ENCODE peak calls at places on chromosome 18, in four cellular contexts. J is adrenal gland, I is body of pancreas, M is right cardiac atrium. X is an unnamed sample.

GRCh38 chr18:49487711-49488310 is 777 bp upstream of the C18orf32 start:
- DNase-seq in M (no peak), J (no peak), I (no peak), X (no peak)

GRCh38 chr18:12423820-12424219 is 16.1 kb downstream of the PRELID3A start:
- DNase-seq in I (peak; percentile 17), M (no peak), J (no peak), X (no peak)

GRCh38 chr18:43572165-43572564 is 294.9 kb upstream of the SYT4 start:
- DNase-seq in M (no peak), I (no peak), J (no peak), X (no peak)

GRCh38 chr18:48123965-48124364 is 193.5 kb upstream of the SMAD2 start:
- DNase-seq in J (no peak), I (no peak), M (no peak), X (no peak)

GRCh38 chr18:44709297-44710117 is 28.8 kb downstream of the SETBP1 start:
- DNase-seq in I (peak; percentile 26), M (no peak), J (no peak), X (no peak)

GRCh38 chr18:37554399-37554787 is 11.2 kb downstream of the CELF4 start:
- DNase-seq in I (no peak), M (no peak), J (no peak), X (no peak)

GRCh38 chr18:9495465-9495864 is 20.2 kb downstream of the RALBP1 start:
- DNase-seq in J (no peak), M (no peak), I (no peak), X (no peak)

GRCh38 chr18:715626-716025 is 3.2 kb upstream of the ENOSF1 start:
- DNase-seq in M (no peak), I (no peak), J (no peak), X (no peak)

GRCh38 chr18:27223570-27224340 is 38.6 kb upstream of the CHST9 start:
- DNase-seq in I (no peak), M (no peak), J (no peak), X (no peak)

GRCh38 chr18:27227721-27228120 is 42.6 kb upstream of the CHST9 start:
- DNase-seq in I (no peak), J (no peak), M (no peak), X (no peak)

GRCh38 chr18:27225947-27226481 is 40.9 kb upstream of the CHST9 start:
- DNase-seq in J (no peak), M (no peak), I (no peak), X (no peak)

GRCh38 chr18:27226556-27227075 is 41.5 kb upstream of the CHST9 start:
- DNase-seq in I (no peak), M (no peak), J (no peak), X (no peak)
- H3K4me1 ChIP-seq in I (no peaks in the 10 kb centered on the region), M (no peaks in the 10 kb centered on the region), J (no peaks in the 10 kb centered on the region), X (no peaks in the 10 kb centered on the region)

GRCh38 chr18:28152354-28152753 is 24.6 kb downstream of the CDH2 start:
- DNase-seq in I (no peak), M (no peak), J (no peak), X (no peak)
- H3K27ac ChIP-seq in I (no peak overlapping the region), M (peak overlapping the region; percentile 70), J (no peak overlapping the region), X (no peak overlapping the region)

GRCh38 chr18:76999077-76999476 is 133.5 kb downstream of the MBP start:
- DNase-seq in M (no peak), J (no peak), I (no peak), X (no peak)
- H3K4me1 ChIP-seq in M (no peaks in the 10 kb centered on the region), J (no peaks in the 10 kb centered on the region), I (peaks cover 3% of the 10 kb centered on the region), X (peaks cover 4% of the 10 kb centered on the region)

DNA sequence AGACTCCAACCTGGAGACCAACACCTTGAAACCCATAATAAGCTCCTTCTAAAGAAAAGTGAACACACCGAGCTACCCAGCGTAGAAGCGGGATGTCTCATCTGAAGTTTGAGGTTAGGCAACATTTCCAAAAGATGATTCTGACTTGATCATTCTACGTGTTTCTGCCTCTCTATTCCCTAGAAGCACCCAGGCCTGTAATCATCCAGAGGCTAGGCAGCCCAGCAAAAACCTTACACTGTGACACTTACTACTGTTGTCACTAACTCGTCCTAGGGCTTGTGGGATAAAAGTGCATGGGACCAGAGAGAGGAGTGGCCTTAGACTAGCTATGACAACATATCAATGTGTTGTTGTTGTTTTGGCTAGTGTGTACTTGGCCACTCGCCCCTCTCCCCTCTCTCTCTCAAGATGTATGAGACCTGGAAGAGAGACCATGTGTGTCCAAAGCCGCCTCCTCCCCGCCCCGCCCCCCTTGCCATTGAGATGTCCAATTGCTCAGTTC is 1.4 kb downstream of the ZBTB14 start:
- DNase-seq in J (peak; percentile 69), I (peak; percentile 79), M (no peak), X (peak; percentile 55)
- H3K27ac ChIP-seq in J (peak overlapping the region; percentile 95), I (peak overlapping the region; percentile 99), M (peak overlapping the region; percentile 85), X (peak overlapping the region; percentile 91)

X was measured in psoas muscle.